ENCODE peak calls at places on chromosomes 16 and 17, in ten cellular contexts. B is fibroblast of lung; A is CD4-positive, alpha-beta T cell; N is thoracic aorta; K is skeletal muscle cell; L is HFFc6; T is activated CD8-positive, alpha-beta T cell treated with anti-CD3 and anti-CD28 coated beads, Interleukin-2, amount 10 ng/mL, durations not matched to agents 7 days and 5 days; R is stimulated activated naive B cell treated with anti-CD40 and anti-IgM and Interleukin-4, amounts not matched to agents 10 μg/mL and 1 μg/mL and 100 μg/mL, for 72 hours; V is tibial artery; W is SW480. I is an unnamed sample.

GRCh38 chr17:21167303-21167702 is 40.5 kb downstream of the DHRS7B start:
- DNase-seq in B (peak), A (no peak), N (no peak), K (no peak), L (no peak), T (no peak), R (no peak), V (no peak), W (no peak), I (no peak)

GRCh38 chr17:41211845-41212466 is 14.5 kb upstream of the KRTAP9-2 start:
- DNase-seq in B (no peak), A (no peak), N (no peak), K (no peak), L (peak), T (no peak), R (no peak), V (no peak), W (peak), I (no peak)

GRCh38 chr16:48895142-48895541 is 285.2 kb upstream of the N4BP1 start:
- DNase-seq in B (no peak), A (no peak), N (no peak), K (no peak), L (no peak), T (no peak), R (no peak), V (no peak), W (no peak), I (no peak)

GRCh38 chr17:45200701-45201100 is 21.0 kb upstream of the FMNL1 start:
- DNase-seq in B (peak), A (no peak), N (no peak), K (no peak), L (no peak), T (no peak), R (no peak), V (peak), W (no peak), I (no peak)

GRCh38 chr16:55562936-55563335 is 3.5 kb upstream of the CAPNS2 start:
- DNase-seq in B (no peak), A (no peak), N (no peak), K (peak), L (no peak), T (no peak), R (no peak), V (no peak), W (no peak), I (no peak)

GRCh38 chr17:3582921-3583320 is 25.3 kb upstream of the TRPV3 start:
- DNase-seq in B (no peak), A (no peak), N (no peak), K (no peak), L (no peak), T (no peak), R (no peak), V (no peak), W (no peak), I (no peak)

GRCh38 chr16:2787406-2787805 is at the start of gene PRSS33:
- DNase-seq in B (no peak), A (no peak), N (no peak), K (no peak), L (no peak), T (no peak), R (no peak), V (no peak), W (no peak), I (no peak)

GRCh38 chr17:50783193-50783660 is 15.9 kb upstream of the ANKRD40CL start:
- DNase-seq in B (peak), A (peak), N (peak), K (peak), L (peak), T (peak), R (peak), V (peak), W (peak), I (peak)

GRCh38 chr17:28227278-28228108 is 91.5 kb upstream of the TMEM97 start:
- DNase-seq in B (peak), A (peak), N (no peak), K (no peak), L (peak), T (peak), R (peak), V (no peak), W (peak), I (no peak)

GRCh38 chr17:10120749-10121148 is 77.7 kb downstream of the GAS7 start:
- DNase-seq in B (peak), A (no peak), N (no peak), K (no peak), L (no peak), T (peak), R (no peak), V (no peak), W (no peak), I (no peak)

GRCh38 chr17:67995568-67996191 is 589 bp downstream of the C17orf58 start:
- DNase-seq in B (peak), A (no peak), N (no peak), K (no peak), L (no peak), T (peak), R (no peak), V (peak), W (peak), I (no peak)